ENCODE peak calls at places on chromosomes 3 and 15, in eight cellular contexts. X is neural crest cell, F is IMR-90, R is sigmoid colon, K is mesothelial cell of epicardium, A is nephron progenitor cell, T is Panc1, C is heart right ventricle. O is an unnamed sample.

GRCh38 chr15:47504624-47505256 is 212.6 kb upstream of the SEMA6D start:
- DNase-seq in A (no peak), K (no peak), F (no peak), X (no peak), R (no peak), C (no peak), T (no peak), O (no peak)

GRCh38 chr3:162139841-162140240 is 643.2 kb downstream of the OTOL1 start:
- DNase-seq in R (no peak), X (no peak), C (no peak), A (no peak), K (no peak), F (no peak), T (no peak), O (no peak)

GRCh38 chr3:111695584-111696213 is 100.6 kb upstream of the ZBED2 start:
- DNase-seq in X (no peak), A (no peak), R (no peak), T (no peak), K (no peak), F (peak; percentile 91), C (no peak), O (no peak)

GRCh38 chr3:61613666-61614065 is 52.3 kb downstream of the PTPRG start:
- DNase-seq in F (no peak), R (no peak), C (no peak), T (no peak), A (no peak), K (no peak), X (no peak), O (no peak)

GRCh38 chr3:48543271-48543866 is 13.2 kb downstream of the PFKFB4 start:
- DNase-seq in F (no peak), T (no peak), R (peak; percentile 77), K (no peak), C (peak; percentile 58), A (no peak), X (no peak), O (no peak)

GRCh38 chr3:40211579-40211978 is 97.9 kb upstream of the EIF1B start:
- DNase-seq in X (no peak), R (no peak), K (no peak), T (no peak), C (no peak), A (no peak), F (no peak), O (no peak)

GRCh38 chr3:194951931-194952572 is 266.4 kb downstream of the FAM43A start:
- DNase-seq in R (peak; percentile 63), C (no peak), T (no peak), F (no peak), X (no peak), A (no peak), K (no peak), O (no peak)

GRCh38 chr3:112647122-112647521 is 6.2 kb upstream of the CCDC80 start:
- DNase-seq in T (no peak), R (no peak), A (no peak), F (peak; percentile 85), C (no peak), K (no peak), X (no peak), O (no peak)

GRCh38 chr15:68078365-68078764 is 24.2 kb downstream of the PIAS1 start:
- DNase-seq in K (no peak), F (no peak), T (no peak), A (no peak), X (no peak), C (no peak), R (no peak), O (no peak)

GRCh38 chr15:22845289-22845900 is 6.9 kb downstream of the NIPA2 start:
- DNase-seq in K (no peak), X (no peak), T (no peak), R (no peak), F (peak; percentile 52), C (no peak), A (peak; percentile 54), O (no peak)

GRCh38 chr15:34616613-34617012 is 33.2 kb upstream of the GOLGA8B start:
- DNase-seq in C (peak; percentile 14), R (no peak), A (no peak), F (peak; percentile 49), T (no peak), X (no peak), K (no peak), O (no peak)

GRCh38 chr3:5739949-5740348 is 552.4 kb downstream of the EDEM1 start:
- DNase-seq in F (no peak), K (no peak), C (no peak), T (no peak), X (no peak), A (no peak), R (no peak), O (no peak)

GRCh38 chr15:93036922-93037321 is 52.1 kb downstream of the RGMA start:
- DNase-seq in C (no peak), F (no peak), K (no peak), T (no peak), R (peak; percentile 59), X (no peak), A (no peak), O (peak; percentile 60)

GRCh38 chr15:93035092-93035915 is 53.7 kb downstream of the RGMA start:
- DNase-seq in A (no peak), C (no peak), K (no peak), F (no peak), R (peak; percentile 60), T (no peak), X (no peak), O (no peak)

GRCh38 chr15:93035953-93036810 is 52.8 kb downstream of the RGMA start:
- DNase-seq in X (peak; percentile 59), F (peak; percentile 30), T (no peak), R (peak; percentile 69), A (peak; percentile 46), K (no peak), C (no peak), O (no peak)

GRCh38 chr15:93038064-93038705 is 50.8 kb downstream of the RGMA start:
- DNase-seq in F (no peak), K (no peak), X (no peak), A (no peak), R (peak; percentile 57), C (no peak), T (no peak), O (no peak)

DNA sequence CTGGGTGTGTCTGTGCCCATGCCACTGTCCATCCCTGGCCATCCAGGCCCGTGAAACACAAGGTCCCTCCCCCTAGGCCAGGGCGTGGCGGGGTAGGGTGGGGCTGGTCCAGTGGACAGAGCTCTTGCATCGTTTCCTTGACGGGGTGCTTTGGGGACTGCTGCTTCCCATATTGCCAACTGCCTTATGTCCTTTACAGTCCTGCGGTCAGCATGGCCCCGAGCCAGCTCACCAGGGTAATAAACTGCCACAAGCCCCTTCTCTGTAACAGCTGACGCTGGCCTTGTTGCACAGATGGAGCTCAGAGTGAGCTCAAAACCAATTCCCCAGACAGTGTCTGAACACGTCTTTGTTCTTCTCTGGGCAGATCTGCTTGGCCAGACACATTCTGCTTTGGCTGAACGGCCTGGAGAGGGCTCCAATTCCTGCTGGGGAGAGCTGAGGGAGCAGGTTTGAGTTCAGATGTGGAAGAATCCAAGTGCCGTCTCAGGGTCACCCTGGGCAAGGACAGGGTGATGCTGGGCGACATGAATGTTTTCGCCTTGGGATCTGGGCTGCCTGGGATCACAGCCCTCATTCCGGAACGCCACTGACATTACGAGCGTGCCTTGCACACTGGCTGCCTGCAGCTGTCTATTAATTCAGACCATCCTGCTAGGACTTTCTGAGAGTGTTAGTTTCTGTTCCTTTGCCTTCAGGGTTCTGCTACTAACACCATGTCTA is 51.5 kb downstream of the RGMA start:
- DNase-seq in A (no peak), R (peak; percentile 83), T (no peak), C (peak; percentile 67), K (no peak), X (no peak), F (no peak), O (peak; percentile 68)
- TF ChIP-seq CTCF in A (no peak), R (peak; percentile 37), T (no peak), C (no peak), K (no peak), X (no peak), F (no peak), O (peak; percentile 71)

DNA sequence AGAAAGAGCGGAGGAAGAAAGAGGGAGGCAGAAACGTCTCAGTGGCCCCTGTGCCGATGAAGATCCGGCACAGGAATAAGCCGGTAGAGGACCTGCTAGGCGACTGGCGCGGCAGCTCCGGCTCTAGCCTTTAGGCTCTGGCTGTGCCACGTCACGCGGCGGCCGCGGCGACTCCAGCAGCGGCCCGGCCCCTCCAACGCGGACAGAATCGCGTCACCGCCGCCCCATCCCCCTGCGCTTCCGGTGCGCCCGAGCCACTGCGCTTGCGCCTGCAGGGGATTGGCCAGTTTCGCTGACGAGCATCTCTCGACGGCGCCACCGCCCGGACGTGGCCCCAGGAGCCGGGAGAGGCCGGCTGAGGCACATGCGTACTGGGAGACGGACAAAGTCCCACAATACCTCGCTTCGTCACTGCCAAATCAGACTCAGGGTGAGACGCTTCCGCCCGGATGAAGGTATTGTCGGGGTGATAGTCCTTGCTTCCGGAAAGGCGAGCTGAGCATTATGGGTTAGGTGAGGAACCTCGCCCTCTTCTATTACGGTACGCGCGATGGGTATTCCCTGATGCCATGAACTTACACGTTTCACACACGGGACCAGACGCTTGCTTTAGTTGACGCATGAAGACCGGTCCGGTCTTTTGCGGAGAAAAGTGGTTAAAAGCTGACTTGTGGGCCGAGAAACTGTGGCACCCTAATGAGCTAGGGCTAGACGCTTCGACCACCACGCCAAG is at the start of gene ARF4:
- DNase-seq in C (peak; percentile 99), A (peak; percentile 99), T (peak; percentile 94), X (peak; percentile 98), R (peak; percentile 100), K (peak; percentile 100), F (peak; percentile 99), O (peak; percentile 100)
- TF ChIP-seq CTCF in C (no peak), A (no peak), T (no peak), X (no peak), R (no peak), K (no peak), F (peak; percentile 44), O (peak; percentile 52)

GRCh38 chr3:142549986-142550385 is 28.5 kb downstream of the ATR start:
- DNase-seq in A (no peak), X (no peak), T (no peak), K (no peak), F (no peak), R (no peak), C (no peak), O (no peak)
- TF ChIP-seq CTCF in A (no peak), X (no peak), T (no peak), K (no peak), F (no peak), R (no peak), C (no peak), O (no peak)

GRCh38 chr15:55562601-55563000 is 25.5 kb downstream of the PYGO1 start:
- DNase-seq in C (no peak), X (no peak), R (no peak), T (no peak), K (no peak), F (no peak), A (no peak), O (no peak)

DNA sequence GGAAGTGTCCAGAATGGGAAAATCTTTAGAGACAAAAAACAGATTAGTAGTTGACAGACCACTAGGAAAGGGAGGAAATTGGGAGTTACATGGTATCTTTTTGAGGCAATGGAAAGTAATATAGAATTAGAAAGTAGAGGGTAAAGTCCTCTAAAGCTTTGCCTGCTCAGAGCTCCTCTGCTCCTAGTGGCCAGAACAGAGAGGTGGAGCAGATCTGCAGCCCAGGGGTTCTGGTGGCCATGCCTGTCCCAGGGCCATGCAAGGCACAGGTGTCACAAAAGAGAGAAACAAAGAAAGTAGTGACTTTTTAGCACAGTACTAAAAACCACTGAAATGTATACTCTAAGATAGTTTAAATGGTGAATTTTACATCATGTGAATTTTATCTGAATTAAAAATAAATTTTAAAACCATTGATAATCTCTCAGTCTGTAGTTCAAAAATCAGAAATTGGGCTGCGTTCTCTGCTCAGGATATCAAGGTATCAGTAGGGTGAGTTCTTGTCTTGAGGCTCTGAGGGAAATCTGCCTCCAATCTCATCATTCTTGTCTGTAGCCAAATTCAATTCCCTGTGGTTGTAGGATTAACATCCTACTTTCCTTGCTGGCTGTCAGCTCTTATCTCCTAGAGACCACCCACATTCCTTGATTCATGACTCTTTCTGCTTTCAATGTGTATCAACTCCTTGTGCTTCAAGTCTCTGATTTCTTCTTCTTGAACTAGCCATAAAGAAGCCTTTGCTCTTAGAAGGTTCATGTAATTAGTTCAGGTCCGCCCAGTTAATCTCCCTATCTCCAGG is 23.6 kb downstream of the PYGO1 start:
- DNase-seq in R (no peak), A (no peak), T (no peak), K (no peak), C (no peak), X (no peak), F (no peak), O (no peak)
- TF ChIP-seq CTCF in R (no peak), A (no peak), T (peak; percentile 31), K (no peak), C (no peak), X (peak; percentile 23), F (no peak), O (peak; percentile 20)

O was measured in chondrocyte.